ENCODE peak calls at places on chromosomes 12 and 14, in five cellular contexts. S is DND-41, H is cardiac muscle cell, Y is suprapubic skin, D is Peyer's patch. U is an unnamed sample. For H3K4me1, the result is how much of the 10 kb centered on the place peaks cover.

GRCh38 chr14:68404652-68405183 is 388.1 kb downstream of the ZFP36L1 start:
- DNase-seq in S (no peak), H (no peak), Y (no peak), D (no peak), U (peak)

GRCh38 chr12:71085575-71085974 is 72.2 kb downstream of the TSPAN8 start:
- DNase-seq in S (no peak), H (no peak), Y (no peak), D (no peak), U (no peak)

GRCh38 chr12:11731455-11731854 is 82.0 kb downstream of the ETV6 start:
- DNase-seq in S (no peak), H (no peak), Y (no peak), D (no peak), U (no peak)

GRCh38 chr14:65438266-65438933 is 25.9 kb downstream of the FUT8 start:
- DNase-seq in S (peak), H (no peak), Y (no peak), D (no peak), U (no peak)

GRCh38 chr12:19130224-19131019 is 889 bp downstream of the PLEKHA5 start:
- DNase-seq in S (peak), H (peak), Y (peak), D (peak), U (peak)

GRCh38 chr12:109877504-109878246 is 2.7 kb downstream of the GLTP start:
- DNase-seq in S (no peak), H (no peak), Y (no peak), D (no peak), U (no peak)

GRCh38 chr12:116692605-116693004 is 45.3 kb downstream of the SPRING1 start:
- DNase-seq in S (no peak), H (no peak), Y (no peak), D (no peak), U (no peak)

GRCh38 chr12:46507766-46508165 is 135.2 kb upstream of the SLC38A2 start:
- DNase-seq in S (no peak), H (no peak), Y (no peak), D (no peak), U (no peak)

GRCh38 chr14:54350196-54350595 is 46.6 kb upstream of the CDKN3 start:
- DNase-seq in S (no peak), H (no peak), Y (no peak), D (no peak), U (no peak)

GRCh38 chr12:6786416-6787094 is 2.8 kb upstream of the CD4 start:
- DNase-seq in S (no peak), H (no peak), Y (no peak), D (no peak), U (peak)

GRCh38 chr12:91565246-91565645 is 382.6 kb upstream of the DCN start:
- DNase-seq in S (no peak), H (no peak), Y (no peak), D (no peak), U (no peak)

GRCh38 chr14:88181072-88181471 is 142.0 kb downstream of the KCNK10 start:
- DNase-seq in S (no peak), H (no peak), Y (no peak), D (no peak), U (no peak)

GRCh38 chr12:93442411-93443340 is 929 bp upstream of the UBE2N start:
- DNase-seq in S (no peak), H (peak), Y (no peak), D (no peak), U (no peak)

GRCh38 chr12:585062-586061 is 77.9 kb downstream of the NINJ2 start:
- DNase-seq in S (no peak), H (no peak), Y (no peak), D (peak), U (no peak)

GRCh38 chr12:130401703-130402102 is 64.0 kb downstream of the PIWIL1 start:
- DNase-seq in S (peak), H (peak), Y (no peak), D (no peak), U (no peak)

GRCh38 chr14:90699016-90699415 is 117.2 kb downstream of the TTC7B start:
- DNase-seq in S (no peak), H (no peak), Y (no peak), D (no peak), U (no peak)

GRCh38 chr12:6998708-6999451 is 19.4 kb downstream of the LPCAT3 start:
- DNase-seq in S (no peak), H (no peak), Y (no peak), D (no peak), U (no peak)

GRCh38 chr12:1115471-1116242 is 124.6 kb downstream of the ERC1 start:
- DNase-seq in S (no peak), H (peak), Y (no peak), D (no peak), U (no peak)

GRCh38 chr14:69610020-69610858 is 1.2 kb upstream of the SUSD6 start:
- DNase-seq in S (no peak), H (no peak), Y (no peak), D (peak), U (no peak)

GRCh38 chr14:53531151-53531550 is 378.0 kb upstream of the DDHD1 start:
- DNase-seq in S (no peak), H (no peak), Y (no peak), D (no peak), U (no peak)

GRCh38 chr12:124359671-124360581 is 65.0 kb downstream of the RFLNA start:
- DNase-seq in S (no peak), H (no peak), Y (peak), D (peak), U (no peak)

GRCh38 chr14:91361236-91361811 is 56.3 kb downstream of the CCDC88C start:
- DNase-seq in S (no peak), H (no peak), Y (no peak), D (no peak), U (no peak)

GRCh38 chr14:88552859-88553258 is 1.9 kb downstream of the PTPN21 start:
- DNase-seq in S (no peak), H (no peak), Y (no peak), D (no peak), U (no peak)

GRCh38 chr14:34120185-34120977 is 169.5 kb upstream of the EGLN3 start:
- DNase-seq in S (no peak), H (no peak), Y (no peak), D (no peak), U (no peak)

GRCh38 chr14:71714225-71714624 is 218.0 kb upstream of the RGS6 start:
- DNase-seq in S (no peak), H (no peak), Y (no peak), D (no peak), U (no peak)

GRCh38 chr12:7157391-7157790 is 27.2 kb downstream of the CLSTN3 start:
- DNase-seq in S (no peak), H (no peak), Y (no peak), D (no peak), U (no peak)

GRCh38 chr12:88854260-88854659 is 274.0 kb upstream of the KITLG start:
- DNase-seq in S (no peak), H (no peak), Y (no peak), D (no peak), U (no peak)

GRCh38 chr12:92539966-92540791 is 162.6 kb upstream of the PLEKHG7 start:
- DNase-seq in S (peak), H (peak), Y (no peak), D (no peak), U (peak)

GRCh38 chr14:32189806-32190205 is 12.0 kb upstream of the RNU6-7 start:
- DNase-seq in S (no peak), H (no peak), Y (no peak), D (no peak), U (no peak)

GRCh38 chr12:46788247-46788887 is 37.4 kb downstream of the SLC38A4 start:
- DNase-seq in S (no peak), H (no peak), Y (no peak), D (no peak), U (no peak)

GRCh38 chr12:59357811-59358210 is 238.0 kb upstream of the SLC16A7 start:
- DNase-seq in S (no peak), H (peak), Y (no peak), D (no peak), U (no peak)

GRCh38 chr14:92570863-92571262 is 57.3 kb downstream of the RIN3 start:
- DNase-seq in S (no peak), H (no peak), Y (no peak), D (no peak), U (no peak)

GRCh38 chr12:113805201-113805600 is 160.9 kb downstream of the RBM19 start:
- DNase-seq in S (no peak), H (no peak), Y (no peak), D (no peak), U (no peak)

GRCh38 chr12:38838211-38838850 is 67.1 kb downstream of the CPNE8 start:
- DNase-seq in S (no peak), H (no peak), Y (no peak), D (no peak), U (no peak)

GRCh38 chr14:96576937-96577336 is 74.8 kb downstream of the PAPOLA start:
- DNase-seq in S (peak), H (no peak), Y (no peak), D (no peak), U (no peak)

GRCh38 chr12:118377005-118377890 is 893 bp downstream of the SUDS3 start:
- DNase-seq in S (peak), H (no peak), Y (no peak), D (no peak), U (peak)

GRCh38 chr12:98639526-98639925 is 5.1 kb downstream of the IKBIP start:
- DNase-seq in S (no peak), H (no peak), Y (no peak), D (no peak), U (no peak)

GRCh38 chr12:113133036-113133435 is 2.5 kb downstream of the RASAL1 start:
- DNase-seq in S (no peak), H (no peak), Y (no peak), D (no peak), U (no peak)

GRCh38 chr14:22561661-22562579 is 27.1 kb downstream of the DAD1 start:
- DNase-seq in S (peak), H (no peak), Y (no peak), D (no peak), U (peak)
- H3K4me1 ChIP-seq in S (under half), H (under half), Y (under half), D (half or more), U (half or more)

GRCh38 chr12:121536058-121536928 is 44.5 kb downstream of the KDM2B start:
- DNase-seq in S (no peak), H (peak), Y (peak), D (peak), U (peak)

GRCh38 chr12:121533391-121534090 is 47.3 kb downstream of the KDM2B start:
- DNase-seq in S (no peak), H (no peak), Y (no peak), D (no peak), U (no peak)

GRCh38 chr12:121535150-121536057 is 45.4 kb downstream of the KDM2B start:
- DNase-seq in S (no peak), H (no peak), Y (no peak), D (no peak), U (no peak)

GRCh38 chr12:121532503-121533390 is 48.1 kb downstream of the KDM2B start:
- DNase-seq in S (no peak), H (no peak), Y (no peak), D (no peak), U (no peak)

GRCh38 chr12:121534495-121535148 is 46.2 kb downstream of the KDM2B start:
- DNase-seq in S (no peak), H (no peak), Y (no peak), D (no peak), U (peak)
- H3K4me1 ChIP-seq in S (under half), H (under half), Y (under half), D (under half), U (half or more)

DNA sequence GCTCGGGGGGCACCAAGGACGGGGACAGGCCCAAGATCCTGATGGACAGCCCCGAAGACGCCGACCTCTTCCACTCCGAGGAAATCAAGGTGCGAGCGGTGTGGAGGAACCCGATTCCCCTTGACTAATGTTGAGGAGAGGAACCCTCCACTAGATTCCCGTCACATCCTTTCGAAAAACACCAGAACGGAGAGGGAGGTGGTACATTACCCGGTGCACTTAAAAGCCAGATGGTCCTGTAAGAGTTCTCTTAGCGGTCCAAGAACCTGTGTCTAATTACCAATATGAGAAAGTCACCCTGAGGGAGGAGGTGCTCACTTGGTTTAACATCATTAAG is 350 bp downstream of the PRKAB1 start:
- DNase-seq in S (no peak), H (no peak), Y (no peak), D (no peak), U (no peak)
- H3K4me1 ChIP-seq in S (under half), H (under half), Y (under half), D (under half), U (half or more)

GRCh38 chr14:35418093-35418492 is 13.5 kb upstream of the NFKBIA start:
- DNase-seq in S (no peak), H (no peak), Y (no peak), D (no peak), U (no peak)
- H3K4me1 ChIP-seq in S (under half), H (under half), Y (under half), D (under half), U (under half)

GRCh38 chr12:57522887-57523705 is 472 bp downstream of the MBD6 start:
- DNase-seq in S (peak), H (peak), Y (peak), D (no peak), U (no peak)
- H3K4me1 ChIP-seq in S (half or more), H (under half), Y (half or more), D (under half), U (half or more)

DNA sequence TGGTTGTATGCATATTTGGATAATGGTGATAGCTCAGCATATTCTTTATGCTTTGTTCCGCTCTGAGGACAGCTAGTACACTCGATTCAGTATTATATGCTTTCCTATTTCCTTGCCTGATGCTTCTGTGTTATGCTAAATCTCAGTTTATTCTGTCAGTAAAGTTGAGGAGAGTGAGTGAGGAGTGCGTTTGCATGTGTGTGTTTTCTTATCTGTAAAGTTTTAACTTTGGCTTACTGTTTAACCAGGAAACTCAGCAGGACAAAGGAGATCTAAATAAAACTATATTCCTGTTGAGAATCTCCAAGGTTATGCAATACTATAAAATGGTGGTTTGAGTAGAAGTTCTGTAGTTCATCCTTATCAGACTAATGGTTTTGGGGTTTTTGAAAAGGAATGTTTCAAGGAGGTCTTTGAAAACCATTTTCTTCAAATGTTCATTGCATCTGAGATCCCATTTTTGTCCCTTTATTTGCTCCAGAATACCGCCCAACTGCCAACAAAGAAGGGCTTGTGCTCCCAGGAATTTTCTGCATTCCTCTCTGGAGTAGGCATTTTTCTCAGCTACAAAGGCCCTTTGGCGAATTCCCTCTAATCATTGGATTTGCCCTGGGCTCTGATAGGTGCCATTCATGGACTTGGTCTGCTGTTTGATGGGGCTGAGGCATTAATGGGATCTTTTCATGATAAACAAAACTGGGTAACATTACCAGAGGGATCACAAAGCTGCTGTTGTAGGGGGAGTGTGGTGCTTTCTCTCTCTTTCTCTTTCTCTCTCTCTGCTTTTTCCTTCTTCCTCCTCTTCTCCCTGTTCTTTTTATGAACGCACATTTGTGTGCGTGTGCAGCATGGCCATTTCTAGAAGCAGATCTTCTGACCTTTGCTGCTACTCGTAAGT is 71.7 kb downstream of the HMGA2 start:
- DNase-seq in S (no peak), H (no peak), Y (no peak), D (no peak), U (no peak)
- H3K4me1 ChIP-seq in S (under half), H (under half), Y (under half), D (under half), U (under half)

GRCh38 chr14:101315802-101316296 is 245.4 kb upstream of the DIO3 start:
- DNase-seq in S (no peak), H (no peak), Y (no peak), D (no peak), U (no peak)
- H3K4me1 ChIP-seq in S (under half), H (under half), Y (under half), D (under half), U (under half)

U was measured in CD4-positive, alpha-beta memory T cell.